ENCODE peak calls at places on chromosomes 2 and 18, in seven cellular contexts. J is K562, M is HCT116, X is HepG2, E is SK-N-SH, F is GM12878, H is H1. Q is an unnamed sample.

GRCh38 chr2:219184116-219184515 is 6.0 kb downstream of the RETREG2 start:
- DNase-seq in X (no peak), F (no peak), H (no peak), J (no peak), M (no peak), E (no peak), Q (no peak)

GRCh38 chr2:103823847-103824246 is 1030.1 kb upstream of the POU3F3 start:
- DNase-seq in H (no peak), M (no peak), F (no peak), E (no peak), J (no peak), X (no peak), Q (peak; percentile 52)

GRCh38 chr2:191486584-191487320 is 191.2 kb upstream of the NABP1 start:
- DNase-seq in X (no peak), F (no peak), J (no peak), E (no peak), M (peak; percentile 84), H (no peak), Q (no peak)

GRCh38 chr2:120175000-120175581 is 48.1 kb downstream of the TMEM185B start:
- DNase-seq in X (peak; percentile 70), E (peak; percentile 74), M (peak; percentile 28), J (peak; percentile 55), F (no peak), H (no peak), Q (peak; percentile 44)

GRCh38 chr2:237743561-237744269 is 54.9 kb upstream of the RBM44 start:
- DNase-seq in J (no peak), M (no peak), F (no peak), H (no peak), E (no peak), X (peak; percentile 97), Q (no peak)

GRCh38 chr18:36663312-36663711 is 165.5 kb downstream of the TPGS2 start:
- DNase-seq in E (no peak), M (no peak), X (no peak), F (no peak), H (no peak), J (no peak), Q (no peak)

GRCh38 chr2:214742119-214742518 is 67.4 kb downstream of the BARD1 start:
- DNase-seq in X (no peak), M (no peak), E (no peak), J (no peak), H (no peak), F (no peak), Q (no peak)

GRCh38 chr2:241546771-241547498 is 11.6 kb upstream of the BOK start:
- DNase-seq in H (no peak), M (no peak), E (peak; percentile 52), F (no peak), J (no peak), X (peak; percentile 90), Q (no peak)

GRCh38 chr18:77407733-77408132 is 158.1 kb downstream of the GALR1 start:
- DNase-seq in H (no peak), X (peak; percentile 3), J (no peak), M (no peak), E (no peak), F (no peak), Q (no peak)

GRCh38 chr2:236826727-236827126 is 257.1 kb downstream of the ACKR3 start:
- DNase-seq in X (no peak), E (no peak), M (no peak), F (no peak), J (no peak), H (no peak), Q (no peak)

DNA sequence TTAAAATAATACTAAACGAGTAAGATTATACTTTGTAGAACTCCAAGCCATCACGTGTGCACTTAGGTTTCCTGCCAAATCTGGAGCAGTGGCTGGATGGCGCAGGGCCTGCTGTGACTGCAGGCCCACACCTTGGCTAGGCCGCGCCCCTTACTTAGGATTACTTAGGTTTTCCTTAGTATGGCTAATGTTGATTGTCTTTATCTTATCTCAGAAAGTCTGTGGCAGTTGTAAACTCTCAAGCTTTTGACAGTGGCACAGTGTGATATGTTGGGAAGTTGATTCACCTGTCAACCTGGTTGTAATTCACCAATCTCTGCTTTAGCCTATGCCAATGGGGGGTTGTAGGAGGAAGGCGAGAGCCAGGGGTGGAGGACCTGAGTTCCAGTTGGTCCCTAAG is 208.4 kb downstream of the ZNF407 start:
- DNase-seq in H (no peak), J (peak; percentile 4), E (no peak), M (peak; percentile 28), F (no peak), X (no peak), Q (no peak)
- TF ChIP-seq JUND in H (no peak), J (no peak), E (no peak), M (no peak), F (no peak), X (no peak), Q (no peak)

GRCh38 chr18:58114766-58115165 is 70.7 kb downstream of the NEDD4L start:
- DNase-seq in F (no peak), E (no peak), X (no peak), H (no peak), M (no peak), J (no peak), Q (no peak)
- TF ChIP-seq JUND in F (no peak), E (no peak), X (no peak), H (no peak), M (no peak), J (no peak), Q (no peak)

GRCh38 chr2:239558661-239559060 is 157.8 kb upstream of the HDAC4 start:
- DNase-seq in E (no peak), F (no peak), J (no peak), M (no peak), X (no peak), H (no peak), Q (no peak)
- TF ChIP-seq JUND in E (no peak), F (no peak), J (no peak), M (no peak), X (no peak), H (no peak), Q (no peak)

GRCh38 chr2:164456599-164456998 is 164.7 kb downstream of the GRB14 start:
- DNase-seq in F (no peak), H (no peak), J (no peak), M (no peak), X (no peak), E (peak; percentile 51), Q (no peak)
- TF ChIP-seq JUND in F (no peak), H (no peak), J (no peak), M (no peak), X (no peak), E (no peak), Q (no peak)

DNA sequence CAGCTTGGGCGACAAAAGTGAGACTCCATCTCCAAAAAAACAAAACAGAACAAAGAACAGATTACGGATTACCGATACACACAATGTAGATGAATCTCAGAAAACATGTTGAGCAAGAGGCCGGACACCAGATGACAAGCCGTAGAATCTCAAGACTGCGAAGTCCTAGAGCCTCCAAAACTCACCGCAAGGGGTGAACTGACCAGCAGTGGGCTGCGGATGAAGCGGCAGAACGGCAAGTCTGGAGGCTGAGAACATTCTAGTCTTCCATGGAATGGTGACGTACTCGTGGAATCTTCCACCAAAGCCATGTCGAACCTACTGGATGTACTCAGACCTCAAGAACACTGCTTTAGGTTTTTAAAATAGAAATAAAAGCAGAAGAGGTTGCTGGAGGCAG is 198.8 kb downstream of the NDUFA10 start:
- DNase-seq in X (no peak), M (no peak), F (no peak), H (no peak), E (no peak), J (no peak), Q (no peak)
- TF ChIP-seq JUND in X (no peak), M (no peak), F (no peak), H (no peak), E (no peak), J (no peak), Q (no peak)

GRCh38 chr2:104855174-104856085 is 1.5 kb downstream of the POU3F3 start:
- DNase-seq in E (peak; percentile 56), H (peak; percentile 48), X (no peak), M (no peak), F (no peak), J (no peak), Q (no peak)
- TF ChIP-seq JUND in E (no peak), H (no peak), X (no peak), M (no peak), F (no peak), J (no peak), Q (no peak)

GRCh38 chr2:17387591-17387990 is 130.6 kb downstream of the RAD51AP2 start:
- DNase-seq in H (no peak), X (no peak), E (no peak), J (no peak), F (no peak), M (no peak), Q (no peak)
- TF ChIP-seq JUND in H (no peak), X (no peak), E (no peak), J (no peak), F (no peak), M (no peak), Q (no peak)

GRCh38 chr2:223166975-223167650 is 115.1 kb downstream of the KCNE4 start:
- DNase-seq in X (no peak), E (no peak), F (peak; percentile 40), M (no peak), J (no peak), H (no peak), Q (no peak)

GRCh38 chr2:223166215-223166493 is 114.2 kb downstream of the KCNE4 start:
- DNase-seq in F (no peak), X (no peak), H (no peak), M (no peak), J (no peak), E (no peak), Q (no peak)

GRCh38 chr2:223165423-223166214 is 113.6 kb downstream of the KCNE4 start:
- DNase-seq in F (no peak), H (no peak), X (no peak), M (no peak), J (no peak), E (peak; percentile 35), Q (no peak)

DNA sequence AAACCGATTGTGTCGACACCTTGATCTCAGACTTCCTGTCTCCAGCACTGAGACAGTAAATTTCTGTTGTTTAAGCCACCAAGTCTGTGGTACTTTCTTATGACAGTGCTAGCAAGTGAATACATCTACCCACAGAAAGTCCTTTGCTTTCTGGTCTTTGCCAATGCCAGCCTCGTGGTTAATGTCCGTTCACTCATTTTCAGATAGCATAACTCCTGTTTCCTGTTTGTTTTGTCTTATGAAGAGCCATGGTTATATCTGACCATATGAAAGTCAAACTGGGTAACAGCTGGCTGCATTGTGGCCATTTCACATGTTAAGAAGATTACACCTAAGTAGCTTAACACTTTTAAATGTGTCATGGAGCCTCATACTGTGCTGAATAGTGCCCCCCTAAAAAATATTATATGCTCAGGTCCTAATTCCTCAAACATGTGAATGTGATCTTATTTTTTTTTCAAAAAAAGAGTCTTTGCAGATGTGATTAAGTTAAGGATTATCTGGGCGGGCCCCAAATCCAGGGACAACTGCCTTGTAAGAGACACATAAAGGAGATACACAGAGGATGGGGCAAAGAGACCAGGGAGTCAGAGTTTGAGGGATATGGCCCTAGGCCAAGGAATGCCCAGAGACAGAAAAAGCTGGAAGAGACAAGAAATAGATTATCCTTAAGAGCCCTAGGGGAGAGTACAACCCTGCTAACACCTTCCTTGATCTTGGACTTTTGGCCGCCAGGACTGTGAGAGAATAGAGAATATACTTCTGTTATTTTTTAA is 118.0 kb downstream of the KCNE4 start:
- DNase-seq in E (no peak), M (no peak), H (no peak), X (no peak), F (peak; percentile 66), J (no peak), Q (no peak)
- TF ChIP-seq JUND in E (no peak), M (no peak), H (no peak), X (no peak), F (no peak), J (no peak), Q (no peak)